ENCODE peak calls at places on chromosomes 7 and 10, in six cellular contexts. A is esophagus squamous epithelium; W is hypothalamus; E is iPS-NIHi11; G is Panc1; S is effector memory CD4-positive, alpha-beta T cell. L is an unnamed sample.

GRCh38 chr10:27558612-27559020 is 54.5 kb downstream of the RAB18 start:
- DNase-seq in A (no peak), W (peak), E (peak), G (peak), S (no peak), L (peak)

GRCh38 chr7:22731781-22732180 is 4.8 kb downstream of the IL6 start:
- DNase-seq in A (no peak), W (no peak), E (no peak), G (no peak), S (no peak), L (no peak)

GRCh38 chr7:50781894-50782293 is 802 bp downstream of the GRB10 start:
- DNase-seq in A (no peak), W (no peak), E (no peak), G (no peak), S (no peak), L (no peak)

GRCh38 chr10:34299105-34299611 is 515.9 kb downstream of the PARD3 start:
- DNase-seq in A (no peak), W (no peak), E (no peak), G (no peak), S (no peak), L (no peak)

GRCh38 chr10:19412531-19412930 is 363.9 kb downstream of the MALRD1 start:
- DNase-seq in A (no peak), W (no peak), E (peak), G (no peak), S (no peak), L (peak)

GRCh38 chr7:138941545-138941944 is 39.6 kb downstream of the KIAA1549 start:
- DNase-seq in A (no peak), W (no peak), E (no peak), G (no peak), S (no peak), L (no peak)

GRCh38 chr7:33686001-33686591 is 219.2 kb upstream of the BMPER start:
- DNase-seq in A (no peak), W (no peak), E (peak), G (no peak), S (no peak), L (no peak)

GRCh38 chr10:132987671-132988571 is 45.6 kb upstream of the CFAP46 start:
- DNase-seq in A (no peak), W (peak), E (no peak), G (no peak), S (no peak), L (no peak)

GRCh38 chr10:13053794-13054462 is 46.0 kb upstream of the OPTN start:
- DNase-seq in A (no peak), W (no peak), E (peak), G (no peak), S (no peak), L (no peak)

GRCh38 chr7:25954395-25954794 is 197.6 kb upstream of the NFE2L3 start:
- DNase-seq in A (no peak), W (no peak), E (no peak), G (no peak), S (no peak), L (no peak)

GRCh38 chr7:38310601-38311057 is 37.2 kb upstream of the TARP start:
- DNase-seq in A (no peak), W (no peak), E (no peak), G (no peak), S (no peak), L (no peak)

GRCh38 chr7:95794917-95795515 is 22.7 kb downstream of the DYNC1I1 start:
- DNase-seq in A (no peak), W (no peak), E (peak), G (no peak), S (no peak), L (peak)

GRCh38 chr10:28949005-28950004 is 272.0 kb downstream of the BAMBI start:
- DNase-seq in A (no peak), W (no peak), E (no peak), G (no peak), S (no peak), L (no peak)

GRCh38 chr7:1366801-1367405 is 92.4 kb downstream of the MICALL2 start:
- DNase-seq in A (no peak), W (no peak), E (no peak), G (no peak), S (no peak), L (no peak)

GRCh38 chr7:14902589-14902963 is at the start of gene DGKB:
- DNase-seq in A (no peak), W (no peak), E (peak), G (no peak), S (no peak), L (peak)

GRCh38 chr7:149885191-149886017 is 11.6 kb downstream of the ATP6V0E2 start:
- DNase-seq in A (no peak), W (no peak), E (peak), G (no peak), S (no peak), L (no peak)

GRCh38 chr7:19069842-19070241 is 47.6 kb downstream of the TWIST1 start:
- DNase-seq in A (no peak), W (no peak), E (peak), G (no peak), S (no peak), L (no peak)

GRCh38 chr10:89744021-89744420 is 42.6 kb downstream of the KIF20B start:
- DNase-seq in A (no peak), W (no peak), E (no peak), G (no peak), S (no peak), L (no peak)

GRCh38 chr10:63713191-63714144 is 192.3 kb downstream of the REEP3 start:
- DNase-seq in A (no peak), W (peak), E (peak), G (no peak), S (no peak), L (peak)

GRCh38 chr7:80313067-80313626 is 178.5 kb downstream of the GNAI1 start:
- DNase-seq in A (no peak), W (no peak), E (no peak), G (no peak), S (no peak), L (no peak)

GRCh38 chr10:71237843-71238623 is 25.7 kb downstream of the UNC5B start:
- DNase-seq in A (no peak), W (no peak), E (no peak), G (no peak), S (no peak), L (no peak)

GRCh38 chr10:132069122-132069848 is 3.5 kb downstream of the JAKMIP3 start:
- DNase-seq in A (no peak), W (no peak), E (no peak), G (no peak), S (no peak), L (no peak)

GRCh38 chr7:92352009-92352408 is 95.3 kb upstream of the GATAD1 start:
- DNase-seq in A (no peak), W (no peak), E (no peak), G (no peak), S (no peak), L (no peak)

GRCh38 chr7:143263266-143264195 is at the start of gene GSTK1:
- DNase-seq in A (peak), W (peak), E (peak), G (no peak), S (peak), L (peak)

GRCh38 chr10:44463511-44464121 is 78.7 kb upstream of the CXCL12 start:
- DNase-seq in A (no peak), W (no peak), E (no peak), G (no peak), S (no peak), L (no peak)

GRCh38 chr7:108001759-108002725 is 919 bp downstream of the LAMB1 start:
- DNase-seq in A (no peak), W (no peak), E (peak), G (no peak), S (no peak), L (no peak)

GRCh38 chr7:6615853-6616555 is 594 bp downstream of the ZNF853 start:
- DNase-seq in A (no peak), W (no peak), E (peak), G (no peak), S (no peak), L (no peak)

GRCh38 chr7:85065888-85066485 is 120.9 kb downstream of the SEMA3D start:
- DNase-seq in A (no peak), W (no peak), E (no peak), G (no peak), S (no peak), L (no peak)

GRCh38 chr7:77456711-77457110 is 40.6 kb upstream of the GSAP start:
- DNase-seq in A (no peak), W (no peak), E (no peak), G (no peak), S (no peak), L (no peak)

GRCh38 chr10:99234067-99234738 is 1.4 kb downstream of the HPSE2 start:
- DNase-seq in A (no peak), W (no peak), E (peak), G (no peak), S (no peak), L (no peak)

GRCh38 chr7:75028299-75028698 is 45.3 kb downstream of the RCC1L start:
- DNase-seq in A (no peak), W (no peak), E (no peak), G (no peak), S (no peak), L (no peak)

GRCh38 chr10:954396-954795 is 22.9 kb upstream of the LARP4B start:
- DNase-seq in A (no peak), W (no peak), E (no peak), G (no peak), S (no peak), L (no peak)

GRCh38 chr10:35913628-35914027 is 271.5 kb upstream of the FZD8 start:
- DNase-seq in A (no peak), W (no peak), E (no peak), G (no peak), S (no peak), L (no peak)

GRCh38 chr10:124649209-124649608 is 95.0 kb downstream of the FAM53B start:
- DNase-seq in A (no peak), W (peak), E (no peak), G (no peak), S (no peak), L (no peak)

GRCh38 chr7:139613971-139614411 is 90.5 kb downstream of the CLEC2L start:
- DNase-seq in A (no peak), W (no peak), E (peak), G (no peak), S (no peak), L (no peak)

GRCh38 chr7:135710417-135711138 is 17.4 kb downstream of the SLC13A4 start:
- DNase-seq in A (no peak), W (no peak), E (peak), G (no peak), S (no peak), L (peak)

GRCh38 chr7:32293833-32294232 is 196.3 kb downstream of the LSM5 start:
- DNase-seq in A (no peak), W (no peak), E (no peak), G (no peak), S (no peak), L (no peak)